ENCODE peak calls at places on chromosomes 1 and 21, in nine cellular contexts. Q is pancreas; P is GM18507; W is astrocyte of the cerebellum; S is GM23338; Z is central memory CD8-positive, alpha-beta T cell; K is nephron progenitor cell; V is NCI-H2081 treated with DMSO at 0.1 percent for 48 hours; U is KBM-7. B is an unnamed sample.

GRCh38 chr1:182359645-182360044 is 31.9 kb downstream of the GLUL start:
- DNase-seq in K (no peak), Q (no peak), P (no peak), W (no peak), Z (no peak), U (no peak), V (no peak), S (peak; percentile 59), B (no peak)

GRCh38 chr1:200362421-200362820 is 47.4 kb downstream of the ZNF281 start:
- DNase-seq in Q (no peak), U (no peak), W (no peak), S (peak; percentile 26), P (no peak), V (no peak), K (no peak), Z (no peak), B (no peak)

GRCh38 chr1:23865543-23865930 is 2.6 kb downstream of the FUCA1 start:
- DNase-seq in P (no peak), Q (no peak), V (no peak), U (peak; percentile 77), W (peak; percentile 87), Z (no peak), K (no peak), S (no peak), B (no peak)

GRCh38 chr1:200198247-200198646 is 170.7 kb downstream of the NR5A2 start:
- DNase-seq in W (no peak), P (no peak), S (no peak), K (no peak), U (no peak), Q (no peak), V (peak; percentile 32), Z (no peak), B (no peak)

GRCh38 chr21:37139154-37139553 is 66.1 kb downstream of the TTC3 start:
- DNase-seq in W (no peak), V (no peak), S (no peak), U (no peak), P (no peak), K (no peak), Z (no peak), Q (no peak), B (no peak)

GRCh38 chr1:232333419-232333767 is 296.5 kb downstream of the SIPA1L2 start:
- DNase-seq in K (no peak), U (no peak), Z (no peak), Q (no peak), S (no peak), W (no peak), P (no peak), V (no peak), B (no peak)

GRCh38 chr1:5994713-5995621 is 2.7 kb upstream of the NPHP4 start:
- DNase-seq in Q (peak; percentile 36), Z (peak; percentile 39), S (peak; percentile 22), V (no peak), P (peak; percentile 44), W (no peak), K (no peak), U (no peak), B (no peak)

GRCh38 chr21:28805885-28806284 is 186.8 kb downstream of the LTN1 start:
- DNase-seq in U (no peak), V (no peak), Q (no peak), W (peak; percentile 41), Z (no peak), P (no peak), K (no peak), S (no peak), B (no peak)

GRCh38 chr1:219958875-219959417 is 30.6 kb upstream of the SLC30A10 start:
- DNase-seq in S (no peak), V (no peak), Q (no peak), P (no peak), W (no peak), Z (no peak), K (no peak), U (no peak), B (no peak)